ENCODE peak calls at places on chromosome 11, in eight cellular contexts. One of them, this sample, is unnamed.

GRCh38 chr11:18364495-18365047 is 29.8 kb upstream of the LDHA start:
- DNase-seq in pancreas: no peak
- DNase-seq in IMR-90: no peak
- DNase-seq in GM06990: no peak
- DNase-seq in tibial artery: no peak
- DNase-seq in heart left ventricle: no peak
- DNase-seq in adipocyte: no peak
- DNase-seq in AG04450: no peak
- DNase-seq in this sample: no peak

GRCh38 chr11:77299528-77299993 is 1.9 kb downstream of the GDPD4 start:
- DNase-seq in pancreas: no peak
- DNase-seq in IMR-90: peak; percentile 11
- DNase-seq in GM06990: no peak
- DNase-seq in tibial artery: no peak
- DNase-seq in heart left ventricle: no peak
- DNase-seq in adipocyte: no peak
- DNase-seq in AG04450: no peak
- DNase-seq in this sample: no peak

GRCh38 chr11:64248578-64248977 is 1.8 kb upstream of the PPP1R14B start:
- DNase-seq in pancreas: no peak
- DNase-seq in IMR-90: no peak
- DNase-seq in GM06990: no peak
- DNase-seq in tibial artery: no peak
- DNase-seq in heart left ventricle: no peak
- DNase-seq in adipocyte: no peak
- DNase-seq in AG04450: no peak
- DNase-seq in this sample: no peak

GRCh38 chr11:104892723-104893511 is 5.3 kb downstream of the CASP12 start:
- DNase-seq in pancreas: no peak
- DNase-seq in IMR-90: peak; percentile 75
- DNase-seq in GM06990: no peak
- DNase-seq in tibial artery: no peak
- DNase-seq in heart left ventricle: no peak
- DNase-seq in adipocyte: peak; percentile 62
- DNase-seq in AG04450: no peak
- DNase-seq in this sample: no peak

GRCh38 chr11:132026746-132027145 is 656.3 kb downstream of the NTM start:
- DNase-seq in pancreas: no peak
- DNase-seq in IMR-90: no peak
- DNase-seq in GM06990: no peak
- DNase-seq in tibial artery: no peak
- DNase-seq in heart left ventricle: no peak
- DNase-seq in adipocyte: no peak
- DNase-seq in AG04450: no peak
- DNase-seq in this sample: no peak

GRCh38 chr11:100849009-100849913 is 162.2 kb downstream of the ARHGAP42 start:
- DNase-seq in pancreas: no peak
- DNase-seq in IMR-90: peak; percentile 91
- DNase-seq in GM06990: no peak
- DNase-seq in tibial artery: no peak
- DNase-seq in heart left ventricle: no peak
- DNase-seq in adipocyte: peak; percentile 95
- DNase-seq in AG04450: peak; percentile 72
- DNase-seq in this sample: no peak

GRCh38 chr11:19918302-19919049 is 205.8 kb downstream of the NAV2 start:
- DNase-seq in pancreas: no peak
- DNase-seq in IMR-90: no peak
- DNase-seq in GM06990: no peak
- DNase-seq in tibial artery: no peak
- DNase-seq in heart left ventricle: no peak
- DNase-seq in adipocyte: peak; percentile 74
- DNase-seq in AG04450: no peak
- DNase-seq in this sample: no peak

GRCh38 chr11:69131644-69132300 is 24.0 kb upstream of the SMIM38 start:
- DNase-seq in pancreas: peak; percentile 83
- DNase-seq in IMR-90: peak; percentile 70
- DNase-seq in GM06990: no peak
- DNase-seq in tibial artery: peak; percentile 83
- DNase-seq in heart left ventricle: peak; percentile 63
- DNase-seq in adipocyte: peak; percentile 86
- DNase-seq in AG04450: peak; percentile 45
- DNase-seq in this sample: no peak

GRCh38 chr11:47895035-47895434 is 46.9 kb upstream of the NUP160 start:
- DNase-seq in pancreas: no peak
- DNase-seq in IMR-90: no peak
- DNase-seq in GM06990: no peak
- DNase-seq in tibial artery: no peak
- DNase-seq in heart left ventricle: no peak
- DNase-seq in adipocyte: no peak
- DNase-seq in AG04450: no peak
- DNase-seq in this sample: no peak

GRCh38 chr11:100546714-100547113 is 140.4 kb upstream of the ARHGAP42 start:
- DNase-seq in pancreas: no peak
- DNase-seq in IMR-90: peak; percentile 28
- DNase-seq in GM06990: no peak
- DNase-seq in tibial artery: no peak
- DNase-seq in heart left ventricle: no peak
- DNase-seq in adipocyte: no peak
- DNase-seq in AG04450: no peak
- DNase-seq in this sample: no peak

GRCh38 chr11:96037267-96037990 is 113.5 kb upstream of the MTMR2 start:
- DNase-seq in pancreas: no peak
- DNase-seq in IMR-90: no peak
- DNase-seq in GM06990: no peak
- DNase-seq in tibial artery: no peak
- DNase-seq in heart left ventricle: no peak
- DNase-seq in adipocyte: no peak
- DNase-seq in AG04450: no peak
- DNase-seq in this sample: no peak

GRCh38 chr11:82901165-82901938 is at the start of gene DDIAS:
- DNase-seq in pancreas: peak; percentile 89
- DNase-seq in IMR-90: peak; percentile 98
- DNase-seq in GM06990: peak; percentile 89
- DNase-seq in tibial artery: peak; percentile 97
- DNase-seq in heart left ventricle: peak; percentile 95
- DNase-seq in adipocyte: peak; percentile 99
- DNase-seq in AG04450: peak; percentile 90
- DNase-seq in this sample: peak; percentile 95

GRCh38 chr11:82902086-82902485 is 550 bp downstream of the DDIAS start:
- DNase-seq in pancreas: no peak
- DNase-seq in IMR-90: no peak
- DNase-seq in GM06990: no peak
- DNase-seq in tibial artery: no peak
- DNase-seq in heart left ventricle: no peak
- DNase-seq in adipocyte: no peak
- DNase-seq in AG04450: no peak
- DNase-seq in this sample: no peak

GRCh38 chr11:82903843-82904586 is 2.5 kb downstream of the DDIAS start:
- DNase-seq in pancreas: no peak
- DNase-seq in IMR-90: no peak
- DNase-seq in GM06990: no peak
- DNase-seq in tibial artery: no peak
- DNase-seq in heart left ventricle: no peak
- DNase-seq in adipocyte: no peak
- DNase-seq in AG04450: no peak
- DNase-seq in this sample: no peak

GRCh38 chr11:82900277-82901164 is at the start of gene PRCP:
- DNase-seq in pancreas: peak; percentile 91
- DNase-seq in IMR-90: peak; percentile 85
- DNase-seq in GM06990: peak; percentile 90
- DNase-seq in tibial artery: peak; percentile 98
- DNase-seq in heart left ventricle: peak; percentile 97
- DNase-seq in adipocyte: peak; percentile 92
- DNase-seq in AG04450: peak; percentile 61
- DNase-seq in this sample: peak; percentile 88

DNA sequence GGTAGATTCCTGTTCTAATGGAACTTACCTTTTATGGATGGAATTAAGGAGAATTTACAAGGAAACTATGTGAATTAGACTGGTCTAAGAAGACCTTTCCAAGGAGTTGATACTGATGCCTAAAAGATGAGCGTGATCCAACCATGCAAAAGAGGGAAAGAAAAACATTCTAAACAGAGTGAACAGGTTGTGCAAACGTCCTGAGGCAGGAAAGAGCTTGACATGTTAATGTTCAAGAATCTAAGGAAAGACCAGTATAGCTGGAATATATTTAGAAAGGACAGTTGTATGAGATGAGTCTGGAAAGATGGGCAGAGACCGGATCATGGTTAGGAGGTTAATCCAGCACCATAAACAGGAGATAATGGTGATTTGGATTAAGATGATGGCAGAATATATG is 1.3 kb downstream of the DDIAS start:
- DNase-seq in pancreas: no peak
- DNase-seq in IMR-90: no peak
- DNase-seq in GM06990: no peak
- DNase-seq in tibial artery: no peak
- DNase-seq in heart left ventricle: no peak
- DNase-seq in adipocyte: no peak
- DNase-seq in AG04450: no peak
- DNase-seq in this sample: no peak
- H3K27me3 ChIP-seq in pancreas: no peaks in the 10 kb centered on the region
- H3K27me3 ChIP-seq in IMR-90: no peaks in the 10 kb centered on the region
- H3K27me3 ChIP-seq in GM06990: no peaks in the 10 kb centered on the region
- H3K27me3 ChIP-seq in tibial artery: no peaks in the 10 kb centered on the region
- H3K27me3 ChIP-seq in heart left ventricle: no peaks in the 10 kb centered on the region
- H3K27me3 ChIP-seq in adipocyte: no peaks in the 10 kb centered on the region
- H3K27me3 ChIP-seq in AG04450: no peaks in the 10 kb centered on the region
- H3K27me3 ChIP-seq in this sample: no peaks in the 10 kb centered on the region

GRCh38 chr11:45752136-45752535 is 52.8 kb upstream of the SLC35C1 start:
- DNase-seq in pancreas: no peak
- DNase-seq in IMR-90: no peak
- DNase-seq in GM06990: no peak
- DNase-seq in tibial artery: no peak
- DNase-seq in heart left ventricle: no peak
- DNase-seq in adipocyte: no peak
- DNase-seq in AG04450: no peak
- DNase-seq in this sample: no peak

GRCh38 chr11:45745065-45745811 is 59.7 kb upstream of the SLC35C1 start:
- DNase-seq in pancreas: no peak
- DNase-seq in IMR-90: no peak
- DNase-seq in GM06990: no peak
- DNase-seq in tibial artery: peak; percentile 92
- DNase-seq in heart left ventricle: peak; percentile 82
- DNase-seq in adipocyte: no peak
- DNase-seq in AG04450: no peak
- DNase-seq in this sample: no peak

GRCh38 chr11:45750439-45750838 is 54.5 kb upstream of the SLC35C1 start:
- DNase-seq in pancreas: no peak
- DNase-seq in IMR-90: no peak
- DNase-seq in GM06990: no peak
- DNase-seq in tibial artery: no peak
- DNase-seq in heart left ventricle: no peak
- DNase-seq in adipocyte: no peak
- DNase-seq in AG04450: no peak
- DNase-seq in this sample: no peak

GRCh38 chr11:45751430-45751829 is 53.5 kb upstream of the SLC35C1 start:
- DNase-seq in pancreas: no peak
- DNase-seq in IMR-90: no peak
- DNase-seq in GM06990: no peak
- DNase-seq in tibial artery: no peak
- DNase-seq in heart left ventricle: no peak
- DNase-seq in adipocyte: no peak
- DNase-seq in AG04450: no peak
- DNase-seq in this sample: no peak

GRCh38 chr11:45748801-45749200 is 56.1 kb upstream of the SLC35C1 start:
- DNase-seq in pancreas: no peak
- DNase-seq in IMR-90: no peak
- DNase-seq in GM06990: no peak
- DNase-seq in tibial artery: no peak
- DNase-seq in heart left ventricle: no peak
- DNase-seq in adipocyte: no peak
- DNase-seq in AG04450: no peak
- DNase-seq in this sample: no peak
- H3K27me3 ChIP-seq in pancreas: no peaks in the 10 kb centered on the region
- H3K27me3 ChIP-seq in IMR-90: peaks cover 25% of the 10 kb centered on the region
- H3K27me3 ChIP-seq in GM06990: no peaks in the 10 kb centered on the region
- H3K27me3 ChIP-seq in tibial artery: no peaks in the 10 kb centered on the region
- H3K27me3 ChIP-seq in heart left ventricle: no peaks in the 10 kb centered on the region
- H3K27me3 ChIP-seq in adipocyte: peaks cover 41% of the 10 kb centered on the region
- H3K27me3 ChIP-seq in AG04450: peaks cover 7% of the 10 kb centered on the region
- H3K27me3 ChIP-seq in this sample: no peaks in the 10 kb centered on the region

DNA sequence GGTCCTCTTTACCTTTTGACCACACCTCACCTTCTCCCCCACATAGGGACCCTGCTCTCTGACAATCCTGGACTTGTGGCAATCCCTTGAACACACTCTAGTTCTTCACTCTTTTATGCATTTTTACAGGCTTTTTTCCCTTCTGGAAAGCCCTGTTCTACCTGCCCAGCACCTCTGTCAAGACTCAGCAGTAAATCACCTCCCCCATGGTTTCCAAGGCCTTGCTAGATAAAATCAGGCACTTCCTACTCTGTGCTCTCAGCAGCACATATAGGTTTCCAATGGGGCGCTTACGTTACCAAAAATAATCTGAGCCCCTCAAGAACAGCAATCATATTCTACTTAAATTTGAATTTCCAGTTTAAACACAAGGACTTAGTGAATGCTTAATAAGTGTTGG is 53.9 kb downstream of the ETS1 start:
- DNase-seq in pancreas: no peak
- DNase-seq in IMR-90: no peak
- DNase-seq in GM06990: no peak
- DNase-seq in tibial artery: no peak
- DNase-seq in heart left ventricle: no peak
- DNase-seq in adipocyte: no peak
- DNase-seq in AG04450: no peak
- DNase-seq in this sample: no peak
- H3K27me3 ChIP-seq in pancreas: no peaks in the 10 kb centered on the region
- H3K27me3 ChIP-seq in IMR-90: peaks cover 2% of the 10 kb centered on the region
- H3K27me3 ChIP-seq in GM06990: no peaks in the 10 kb centered on the region
- H3K27me3 ChIP-seq in tibial artery: no peaks in the 10 kb centered on the region
- H3K27me3 ChIP-seq in heart left ventricle: no peaks in the 10 kb centered on the region
- H3K27me3 ChIP-seq in adipocyte: no peaks in the 10 kb centered on the region
- H3K27me3 ChIP-seq in AG04450: no peaks in the 10 kb centered on the region
- H3K27me3 ChIP-seq in this sample: no peaks in the 10 kb centered on the region

DNA sequence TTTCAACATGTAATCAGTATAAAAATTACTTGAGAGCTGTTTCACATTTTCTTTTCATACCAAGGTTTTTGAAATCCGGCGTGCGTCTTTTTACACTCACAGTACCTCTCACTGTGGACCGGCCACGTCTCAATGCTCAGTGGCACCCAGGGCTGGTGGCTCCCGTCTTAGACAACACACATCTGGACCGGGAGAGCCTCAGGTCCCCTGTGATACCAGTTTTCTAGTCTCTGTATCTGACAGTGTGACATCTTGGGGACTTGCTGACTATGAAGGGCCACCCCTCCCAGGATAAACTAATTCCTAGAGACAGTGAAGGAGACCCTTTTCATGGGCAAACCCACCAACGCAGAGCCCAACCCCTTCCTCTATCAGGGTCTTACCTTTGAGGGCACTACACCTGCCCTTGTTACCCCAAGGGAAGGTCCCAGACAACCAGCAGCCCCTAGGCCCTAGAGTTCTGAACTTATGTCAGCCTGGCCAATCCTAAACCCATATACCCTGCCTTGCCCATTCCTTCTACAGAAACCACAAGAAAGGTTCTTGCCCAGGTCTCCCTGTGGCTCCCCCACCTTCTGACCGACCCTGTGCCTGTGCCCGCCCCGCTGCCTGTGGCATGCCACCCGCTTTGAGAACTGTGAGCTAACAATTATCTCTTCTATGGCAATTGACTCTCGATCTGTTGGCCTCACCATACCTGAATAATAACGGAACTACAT is 6.1 kb upstream of the ASCL2 start:
- DNase-seq in pancreas: no peak
- DNase-seq in IMR-90: no peak
- DNase-seq in GM06990: no peak
- DNase-seq in tibial artery: peak; percentile 20
- DNase-seq in heart left ventricle: no peak
- DNase-seq in adipocyte: no peak
- DNase-seq in AG04450: no peak
- DNase-seq in this sample: no peak
- H3K27me3 ChIP-seq in pancreas: no peaks in the 10 kb centered on the region
- H3K27me3 ChIP-seq in IMR-90: peaks cover 59% of the 10 kb centered on the region
- H3K27me3 ChIP-seq in GM06990: no peaks in the 10 kb centered on the region
- H3K27me3 ChIP-seq in tibial artery: no peaks in the 10 kb centered on the region
- H3K27me3 ChIP-seq in heart left ventricle: peaks cover 13% of the 10 kb centered on the region
- H3K27me3 ChIP-seq in adipocyte: peaks cover 64% of the 10 kb centered on the region
- H3K27me3 ChIP-seq in AG04450: peaks cover 41% of the 10 kb centered on the region
- H3K27me3 ChIP-seq in this sample: peaks cover 2% of the 10 kb centered on the region

This sample was measured in effector memory CD4-positive, alpha-beta T cell.